ENCODE peak calls at places on chromosomes 4 and X, in four cellular contexts. G, I, D and V are unnamed samples.

GRCh38 chr4:10656988-10657387 is 27.6 kb downstream of the CLNK start:
- DNase-seq in G (no peak), I (peak), D (no peak), V (peak)

GRCh38 chr4:20311863-20312262 is 60.2 kb downstream of the SLIT2 start:
- DNase-seq in I (peak), D (no peak), G (no peak), V (peak)

GRCh38 chrX:41923925-41924693 is 755 bp upstream of the CASK start:
- DNase-seq in I (peak), D (peak), G (no peak), V (peak)

GRCh38 chr4:33060873-33061542 is 2340.8 kb downstream of the PCDH7 start:
- DNase-seq in G (no peak), D (peak), I (peak), V (peak)

GRCh38 chrX:13688384-13688771 is 550 bp upstream of the RAB9A start:
- DNase-seq in G (no peak), I (no peak), D (no peak), V (no peak)

GRCh38 chr4:176436500-176436973 is 116.8 kb downstream of the SPCS3 start:
- DNase-seq in I (peak), G (no peak), D (peak), V (peak)

GRCh38 chr4:58063761-58064160 is 953.6 kb upstream of the IGFBP7 start:
- DNase-seq in I (no peak), D (no peak), G (no peak), V (no peak)

GRCh38 chr4:153341575-153342090 is 2.9 kb upstream of the MND1 start:
- DNase-seq in D (peak), I (peak), G (no peak), V (peak)

GRCh38 chr4:76897522-76898384 is at the start of gene SOWAHB:
- DNase-seq in I (no peak), G (no peak), D (no peak), V (no peak)

GRCh38 chr4:30792616-30793015 is 72.4 kb downstream of the PCDH7 start:
- DNase-seq in D (no peak), G (no peak), I (peak), V (peak)

GRCh38 chr4:100872811-100873210 is 355.0 kb upstream of the EMCN start:
- DNase-seq in D (peak), G (no peak), I (peak), V (peak)

GRCh38 chr4:650951-651883 is 22.9 kb downstream of the ATP5ME start:
- DNase-seq in D (no peak), G (no peak), I (no peak), V (no peak)

GRCh38 chr4:132001542-132001941 is 1147.6 kb upstream of the PCDH10 start:
- DNase-seq in I (peak), D (peak), G (no peak), V (peak)

GRCh38 chrX:40663880-40664630 is 16.7 kb upstream of the CXorf38 start:
- DNase-seq in G (no peak), D (peak), I (peak), V (peak)

GRCh38 chrX:155768036-155768769 is 112.9 kb upstream of the VAMP7 start:
- DNase-seq in D (peak), G (no peak), I (peak), V (peak)

GRCh38 chrX:123833387-123833786 is 26.5 kb upstream of the XIAP start:
- DNase-seq in D (peak), I (peak), G (peak), V (peak)

GRCh38 chr4:52795533-52795932 is 44.3 kb upstream of the ERVMER34-1 start:
- DNase-seq in I (no peak), G (no peak), D (no peak), V (no peak)

GRCh38 chr4:88244821-88245579 is 39.4 kb downstream of the PPM1K start:
- DNase-seq in D (no peak), G (no peak), I (no peak), V (no peak)

GRCh38 chr4:169117591-169118081 is 107.6 kb upstream of the CBR4 start:
- DNase-seq in D (peak), I (peak), G (no peak), V (peak)

GRCh38 chrX:112867570-112867969 is 26.9 kb upstream of the AMOT start:
- DNase-seq in D (no peak), I (no peak), G (no peak), V (no peak)

GRCh38 chrX:153922932-153923857 is 2.9 kb downstream of the ARHGAP4 start:
- DNase-seq in D (peak), I (peak), G (peak), V (peak)

GRCh38 chr4:101218346-101218745 is 129.0 kb downstream of the PPP3CA start:
- DNase-seq in G (no peak), I (no peak), D (peak), V (no peak)

GRCh38 chrX:137427813-137428212 is 138.1 kb upstream of the ZIC3 start:
- DNase-seq in G (no peak), D (no peak), I (no peak), V (peak)
- H3K4me3 ChIP-seq in G (peak), D (peak), I (peak), V (peak)

DNA sequence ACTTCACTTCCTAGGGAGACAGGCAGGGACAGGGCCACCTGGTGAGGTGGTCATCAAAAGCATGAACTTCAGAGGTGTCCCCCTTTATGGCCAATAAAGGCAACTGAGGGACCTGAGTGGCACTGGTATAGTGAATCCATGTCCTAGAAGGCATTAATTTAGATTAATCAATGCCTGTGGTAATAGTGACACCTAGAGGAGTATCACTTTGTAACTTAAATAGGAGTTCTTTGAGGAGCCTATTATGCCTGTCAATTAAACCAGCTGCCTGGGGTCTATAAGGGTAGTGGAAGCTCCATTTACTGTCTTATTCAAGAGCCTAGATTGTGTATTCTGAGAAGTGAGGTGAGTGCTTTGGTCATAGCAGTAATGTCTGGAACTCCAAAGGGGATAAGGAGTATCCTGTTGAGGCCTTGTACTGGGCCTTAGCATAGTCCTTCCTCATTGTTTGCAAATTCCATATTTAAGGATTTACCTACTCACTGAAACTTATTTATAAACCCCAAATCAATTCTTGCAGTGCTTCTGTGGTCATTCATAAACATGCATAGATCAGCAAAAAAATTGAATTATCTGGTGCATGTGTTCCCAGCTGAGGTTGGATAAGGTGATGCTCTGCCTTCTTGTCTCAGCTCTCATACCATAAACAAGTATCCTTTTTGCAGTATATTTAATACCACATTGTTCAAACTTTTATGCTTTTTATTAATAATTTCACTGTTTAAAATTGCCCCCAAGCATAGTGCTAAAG is 213.8 kb upstream of the RADX start:
- DNase-seq in I (no peak), D (peak), G (no peak), V (peak)
- TF ChIP-seq CTCF in I (no peak), D (peak), G (peak), V (peak)

GRCh38 chrX:150361070-150361776 is 1.9 kb upstream of the MAMLD1 start:
- DNase-seq in G (no peak), D (no peak), I (peak), V (peak)
- H3K4me3 ChIP-seq in G (peak), D (peak), I (peak), V (peak)

DNA sequence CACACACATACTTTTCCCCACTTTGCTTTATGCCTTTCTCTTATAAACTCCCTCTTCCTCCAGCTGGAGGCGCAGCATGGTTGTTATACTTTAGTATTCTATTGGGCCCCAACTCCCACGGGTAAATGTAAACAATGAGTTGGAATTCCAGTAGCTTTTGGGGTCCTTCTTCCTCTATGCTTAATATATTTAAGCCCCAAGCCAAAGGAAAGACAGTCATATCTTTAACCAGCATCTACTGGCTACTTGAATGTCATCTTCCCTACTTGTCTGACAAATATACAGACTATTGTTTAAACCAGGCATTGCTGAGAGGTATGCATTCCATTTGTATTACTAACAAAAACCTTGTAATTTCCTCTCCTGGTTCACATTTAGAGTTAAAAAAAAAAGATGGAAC is 72.9 kb downstream of the WDR19 start:
- DNase-seq in G (no peak), I (peak), D (peak), V (peak)
- TF ChIP-seq CTCF in G (no peak), I (peak), D (peak), V (peak)

GRCh38 chr4:159390648-159391047 is 287.8 kb downstream of the RAPGEF2 start:
- DNase-seq in I (peak), G (no peak), D (peak), V (peak)
- H3K4me3 ChIP-seq in I (no peak), G (no peak), D (no peak), V (no peak)

GRCh38 chrX:63270873-63271272 is 80.3 kb downstream of the SPIN4 start:
- DNase-seq in D (no peak), G (no peak), I (no peak), V (no peak)

DNA sequence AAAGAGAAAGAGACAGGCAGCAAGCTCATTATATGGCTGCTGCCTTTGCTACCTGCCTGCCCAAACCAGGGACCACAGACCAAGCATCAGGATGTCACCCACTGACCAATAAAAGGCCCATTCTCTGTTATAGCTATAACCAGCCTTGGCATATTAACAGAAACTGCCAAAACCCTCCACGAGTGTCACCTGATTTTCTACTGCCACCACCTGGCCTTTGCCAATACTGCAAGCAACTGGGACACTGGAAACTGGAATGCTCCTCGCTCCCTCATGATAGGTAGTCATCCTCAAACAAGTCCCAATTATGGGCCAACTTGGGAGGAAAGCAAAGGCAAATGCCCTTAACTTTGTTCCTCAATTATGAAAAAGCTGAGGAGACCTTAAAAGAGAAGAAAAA is 76.0 kb downstream of the SPIN4 start:
- DNase-seq in I (no peak), D (peak), G (no peak), V (peak)
- TF ChIP-seq CTCF in I (no peak), D (peak), G (no peak), V (peak)